ENCODE peak calls at places on chromosomes 4 and X, in nine cellular contexts. One of them, this sample, is unnamed.

GRCh38 chrX:34119122-34119521 is 13.0 kb downstream of the FAM47A start:
- DNase-seq in NCI-H2107: no peak
- DNase-seq in D341Med: no peak
- DNase-seq in HEK293T: no peak
- DNase-seq in B cell: no peak
- DNase-seq in DMS153: no peak
- DNase-seq in activated CD4-positive, CD25-positive, alpha-beta regulatory T cell treated with anti-CD3 and anti-CD28 coated beads, Interleukin-2, amount 50 U/mL, for 72 hours: no peak
- DNase-seq in stimulated activated CD4-positive, alpha-beta T cell treated with anti-CD3 and anti-CD28 coated beads, Interleukin-12 subunit alpha, Interleukin-12 subunit beta, amount 100 ng/mL, for 24 hours: no peak
- DNase-seq in transverse colon: no peak
- DNase-seq in this sample: no peak

GRCh38 chr4:124431663-124432192 is 280.8 kb downstream of the ANKRD50 start:
- DNase-seq in NCI-H2107: no peak
- DNase-seq in D341Med: no peak
- DNase-seq in HEK293T: no peak
- DNase-seq in B cell: no peak
- DNase-seq in DMS153: no peak
- DNase-seq in activated CD4-positive, CD25-positive, alpha-beta regulatory T cell treated with anti-CD3 and anti-CD28 coated beads, Interleukin-2, amount 50 U/mL, for 72 hours: no peak
- DNase-seq in stimulated activated CD4-positive, alpha-beta T cell treated with anti-CD3 and anti-CD28 coated beads, Interleukin-12 subunit alpha, Interleukin-12 subunit beta, amount 100 ng/mL, for 24 hours: no peak
- DNase-seq in transverse colon: no peak
- DNase-seq in this sample: no peak

GRCh38 chrX:143853488-143853887 is 30.4 kb upstream of the UBE2NL start:
- DNase-seq in NCI-H2107: no peak
- DNase-seq in D341Med: no peak
- DNase-seq in HEK293T: no peak
- DNase-seq in B cell: no peak
- DNase-seq in DMS153: no peak
- DNase-seq in activated CD4-positive, CD25-positive, alpha-beta regulatory T cell treated with anti-CD3 and anti-CD28 coated beads, Interleukin-2, amount 50 U/mL, for 72 hours: no peak
- DNase-seq in stimulated activated CD4-positive, alpha-beta T cell treated with anti-CD3 and anti-CD28 coated beads, Interleukin-12 subunit alpha, Interleukin-12 subunit beta, amount 100 ng/mL, for 24 hours: no peak
- DNase-seq in transverse colon: no peak
- DNase-seq in this sample: no peak

GRCh38 chr4:2263701-2264321 is 1.9 kb upstream of the MXD4 start:
- DNase-seq in NCI-H2107: no peak
- DNase-seq in D341Med: no peak
- DNase-seq in HEK293T: no peak
- DNase-seq in B cell: no peak
- DNase-seq in DMS153: no peak
- DNase-seq in activated CD4-positive, CD25-positive, alpha-beta regulatory T cell treated with anti-CD3 and anti-CD28 coated beads, Interleukin-2, amount 50 U/mL, for 72 hours: no peak
- DNase-seq in stimulated activated CD4-positive, alpha-beta T cell treated with anti-CD3 and anti-CD28 coated beads, Interleukin-12 subunit alpha, Interleukin-12 subunit beta, amount 100 ng/mL, for 24 hours: no peak
- DNase-seq in transverse colon: no peak
- DNase-seq in this sample: no peak

GRCh38 chr4:16676247-16676646 is 222.2 kb downstream of the LDB2 start:
- DNase-seq in NCI-H2107: no peak
- DNase-seq in D341Med: no peak
- DNase-seq in HEK293T: no peak
- DNase-seq in B cell: no peak
- DNase-seq in DMS153: no peak
- DNase-seq in activated CD4-positive, CD25-positive, alpha-beta regulatory T cell treated with anti-CD3 and anti-CD28 coated beads, Interleukin-2, amount 50 U/mL, for 72 hours: no peak
- DNase-seq in stimulated activated CD4-positive, alpha-beta T cell treated with anti-CD3 and anti-CD28 coated beads, Interleukin-12 subunit alpha, Interleukin-12 subunit beta, amount 100 ng/mL, for 24 hours: no peak
- DNase-seq in transverse colon: no peak
- DNase-seq in this sample: no peak

GRCh38 chr4:164977243-164978164 is at the start of gene TRIM61:
- DNase-seq in NCI-H2107: no peak
- DNase-seq in D341Med: no peak
- DNase-seq in HEK293T: no peak
- DNase-seq in B cell: peak
- DNase-seq in DMS153: no peak
- DNase-seq in activated CD4-positive, CD25-positive, alpha-beta regulatory T cell treated with anti-CD3 and anti-CD28 coated beads, Interleukin-2, amount 50 U/mL, for 72 hours: peak
- DNase-seq in stimulated activated CD4-positive, alpha-beta T cell treated with anti-CD3 and anti-CD28 coated beads, Interleukin-12 subunit alpha, Interleukin-12 subunit beta, amount 100 ng/mL, for 24 hours: peak
- DNase-seq in transverse colon: peak
- DNase-seq in this sample: peak

GRCh38 chrX:119552508-119552907 is 12.7 kb downstream of the STEEP1 start:
- DNase-seq in NCI-H2107: no peak
- DNase-seq in D341Med: no peak
- DNase-seq in HEK293T: no peak
- DNase-seq in B cell: no peak
- DNase-seq in DMS153: no peak
- DNase-seq in activated CD4-positive, CD25-positive, alpha-beta regulatory T cell treated with anti-CD3 and anti-CD28 coated beads, Interleukin-2, amount 50 U/mL, for 72 hours: no peak
- DNase-seq in stimulated activated CD4-positive, alpha-beta T cell treated with anti-CD3 and anti-CD28 coated beads, Interleukin-12 subunit alpha, Interleukin-12 subunit beta, amount 100 ng/mL, for 24 hours: no peak
- DNase-seq in transverse colon: no peak
- DNase-seq in this sample: no peak

GRCh38 chr4:84634961-84635360 is 52.0 kb downstream of the CDS1 start:
- DNase-seq in NCI-H2107: no peak
- DNase-seq in D341Med: no peak
- DNase-seq in HEK293T: no peak
- DNase-seq in B cell: no peak
- DNase-seq in DMS153: no peak
- DNase-seq in activated CD4-positive, CD25-positive, alpha-beta regulatory T cell treated with anti-CD3 and anti-CD28 coated beads, Interleukin-2, amount 50 U/mL, for 72 hours: no peak
- DNase-seq in stimulated activated CD4-positive, alpha-beta T cell treated with anti-CD3 and anti-CD28 coated beads, Interleukin-12 subunit alpha, Interleukin-12 subunit beta, amount 100 ng/mL, for 24 hours: no peak
- DNase-seq in transverse colon: no peak
- DNase-seq in this sample: no peak

GRCh38 chr4:174107749-174108354 is 175.6 kb downstream of the FBXO8 start:
- DNase-seq in NCI-H2107: no peak
- DNase-seq in D341Med: no peak
- DNase-seq in HEK293T: no peak
- DNase-seq in B cell: no peak
- DNase-seq in DMS153: no peak
- DNase-seq in activated CD4-positive, CD25-positive, alpha-beta regulatory T cell treated with anti-CD3 and anti-CD28 coated beads, Interleukin-2, amount 50 U/mL, for 72 hours: no peak
- DNase-seq in stimulated activated CD4-positive, alpha-beta T cell treated with anti-CD3 and anti-CD28 coated beads, Interleukin-12 subunit alpha, Interleukin-12 subunit beta, amount 100 ng/mL, for 24 hours: no peak
- DNase-seq in transverse colon: no peak
- DNase-seq in this sample: no peak

GRCh38 chr4:188976644-188977115 is 837.4 kb downstream of the TRIML1 start:
- DNase-seq in NCI-H2107: peak
- DNase-seq in D341Med: no peak
- DNase-seq in HEK293T: peak
- DNase-seq in B cell: no peak
- DNase-seq in DMS153: peak
- DNase-seq in activated CD4-positive, CD25-positive, alpha-beta regulatory T cell treated with anti-CD3 and anti-CD28 coated beads, Interleukin-2, amount 50 U/mL, for 72 hours: no peak
- DNase-seq in stimulated activated CD4-positive, alpha-beta T cell treated with anti-CD3 and anti-CD28 coated beads, Interleukin-12 subunit alpha, Interleukin-12 subunit beta, amount 100 ng/mL, for 24 hours: no peak
- DNase-seq in transverse colon: no peak
- DNase-seq in this sample: peak

GRCh38 chr4:151688003-151688784 is 72.6 kb downstream of the GATB start:
- DNase-seq in NCI-H2107: no peak
- DNase-seq in D341Med: no peak
- DNase-seq in HEK293T: no peak
- DNase-seq in B cell: no peak
- DNase-seq in DMS153: no peak
- DNase-seq in activated CD4-positive, CD25-positive, alpha-beta regulatory T cell treated with anti-CD3 and anti-CD28 coated beads, Interleukin-2, amount 50 U/mL, for 72 hours: no peak
- DNase-seq in stimulated activated CD4-positive, alpha-beta T cell treated with anti-CD3 and anti-CD28 coated beads, Interleukin-12 subunit alpha, Interleukin-12 subunit beta, amount 100 ng/mL, for 24 hours: no peak
- DNase-seq in transverse colon: no peak
- DNase-seq in this sample: no peak

GRCh38 chr4:138910914-138911336 is 104.7 kb upstream of the NOCT start:
- DNase-seq in NCI-H2107: peak
- DNase-seq in D341Med: no peak
- DNase-seq in HEK293T: peak
- DNase-seq in B cell: no peak
- DNase-seq in DMS153: peak
- DNase-seq in activated CD4-positive, CD25-positive, alpha-beta regulatory T cell treated with anti-CD3 and anti-CD28 coated beads, Interleukin-2, amount 50 U/mL, for 72 hours: no peak
- DNase-seq in stimulated activated CD4-positive, alpha-beta T cell treated with anti-CD3 and anti-CD28 coated beads, Interleukin-12 subunit alpha, Interleukin-12 subunit beta, amount 100 ng/mL, for 24 hours: no peak
- DNase-seq in transverse colon: peak
- DNase-seq in this sample: peak

GRCh38 chr4:26464420-26465095 is 25.7 kb downstream of the CCKAR start:
- DNase-seq in NCI-H2107: no peak
- DNase-seq in D341Med: no peak
- DNase-seq in HEK293T: no peak
- DNase-seq in B cell: no peak
- DNase-seq in DMS153: no peak
- DNase-seq in activated CD4-positive, CD25-positive, alpha-beta regulatory T cell treated with anti-CD3 and anti-CD28 coated beads, Interleukin-2, amount 50 U/mL, for 72 hours: no peak
- DNase-seq in stimulated activated CD4-positive, alpha-beta T cell treated with anti-CD3 and anti-CD28 coated beads, Interleukin-12 subunit alpha, Interleukin-12 subunit beta, amount 100 ng/mL, for 24 hours: no peak
- DNase-seq in transverse colon: no peak
- DNase-seq in this sample: no peak

GRCh38 chrX:139750390-139750789 is 42.4 kb upstream of the MCF2 start:
- DNase-seq in NCI-H2107: no peak
- DNase-seq in D341Med: no peak
- DNase-seq in HEK293T: no peak
- DNase-seq in B cell: no peak
- DNase-seq in DMS153: no peak
- DNase-seq in activated CD4-positive, CD25-positive, alpha-beta regulatory T cell treated with anti-CD3 and anti-CD28 coated beads, Interleukin-2, amount 50 U/mL, for 72 hours: no peak
- DNase-seq in stimulated activated CD4-positive, alpha-beta T cell treated with anti-CD3 and anti-CD28 coated beads, Interleukin-12 subunit alpha, Interleukin-12 subunit beta, amount 100 ng/mL, for 24 hours: no peak
- DNase-seq in transverse colon: no peak
- DNase-seq in this sample: no peak

GRCh38 chrX:6729581-6729980 is 194.7 kb upstream of the VCX3A start:
- DNase-seq in NCI-H2107: no peak
- DNase-seq in D341Med: no peak
- DNase-seq in HEK293T: no peak
- DNase-seq in B cell: no peak
- DNase-seq in DMS153: no peak
- DNase-seq in activated CD4-positive, CD25-positive, alpha-beta regulatory T cell treated with anti-CD3 and anti-CD28 coated beads, Interleukin-2, amount 50 U/mL, for 72 hours: no peak
- DNase-seq in stimulated activated CD4-positive, alpha-beta T cell treated with anti-CD3 and anti-CD28 coated beads, Interleukin-12 subunit alpha, Interleukin-12 subunit beta, amount 100 ng/mL, for 24 hours: no peak
- DNase-seq in transverse colon: no peak
- DNase-seq in this sample: no peak

GRCh38 chr4:9600246-9600645 is 156.0 kb downstream of the DEFB131A start:
- DNase-seq in NCI-H2107: no peak
- DNase-seq in D341Med: no peak
- DNase-seq in HEK293T: no peak
- DNase-seq in B cell: no peak
- DNase-seq in DMS153: no peak
- DNase-seq in activated CD4-positive, CD25-positive, alpha-beta regulatory T cell treated with anti-CD3 and anti-CD28 coated beads, Interleukin-2, amount 50 U/mL, for 72 hours: no peak
- DNase-seq in stimulated activated CD4-positive, alpha-beta T cell treated with anti-CD3 and anti-CD28 coated beads, Interleukin-12 subunit alpha, Interleukin-12 subunit beta, amount 100 ng/mL, for 24 hours: no peak
- DNase-seq in transverse colon: no peak
- DNase-seq in this sample: no peak

GRCh38 chr4:3702551-3703221 is 63.5 kb upstream of the ADRA2C start:
- DNase-seq in NCI-H2107: no peak
- DNase-seq in D341Med: no peak
- DNase-seq in HEK293T: no peak
- DNase-seq in B cell: no peak
- DNase-seq in DMS153: no peak
- DNase-seq in activated CD4-positive, CD25-positive, alpha-beta regulatory T cell treated with anti-CD3 and anti-CD28 coated beads, Interleukin-2, amount 50 U/mL, for 72 hours: no peak
- DNase-seq in stimulated activated CD4-positive, alpha-beta T cell treated with anti-CD3 and anti-CD28 coated beads, Interleukin-12 subunit alpha, Interleukin-12 subunit beta, amount 100 ng/mL, for 24 hours: no peak
- DNase-seq in transverse colon: no peak
- DNase-seq in this sample: no peak

GRCh38 chr4:55507612-55508011 is 39.1 kb downstream of the CLOCK start:
- DNase-seq in NCI-H2107: no peak
- DNase-seq in D341Med: no peak
- DNase-seq in HEK293T: no peak
- DNase-seq in B cell: no peak
- DNase-seq in DMS153: no peak
- DNase-seq in activated CD4-positive, CD25-positive, alpha-beta regulatory T cell treated with anti-CD3 and anti-CD28 coated beads, Interleukin-2, amount 50 U/mL, for 72 hours: no peak
- DNase-seq in stimulated activated CD4-positive, alpha-beta T cell treated with anti-CD3 and anti-CD28 coated beads, Interleukin-12 subunit alpha, Interleukin-12 subunit beta, amount 100 ng/mL, for 24 hours: no peak
- DNase-seq in transverse colon: no peak
- DNase-seq in this sample: no peak

GRCh38 chr4:103318327-103318726 is 120.2 kb upstream of the CENPE start:
- DNase-seq in NCI-H2107: no peak
- DNase-seq in D341Med: no peak
- DNase-seq in HEK293T: no peak
- DNase-seq in B cell: no peak
- DNase-seq in DMS153: no peak
- DNase-seq in activated CD4-positive, CD25-positive, alpha-beta regulatory T cell treated with anti-CD3 and anti-CD28 coated beads, Interleukin-2, amount 50 U/mL, for 72 hours: no peak
- DNase-seq in stimulated activated CD4-positive, alpha-beta T cell treated with anti-CD3 and anti-CD28 coated beads, Interleukin-12 subunit alpha, Interleukin-12 subunit beta, amount 100 ng/mL, for 24 hours: no peak
- DNase-seq in transverse colon: no peak
- DNase-seq in this sample: no peak

GRCh38 chr4:54152846-54153600 is 53.1 kb downstream of the GSX2 start:
- DNase-seq in NCI-H2107: no peak
- DNase-seq in D341Med: no peak
- DNase-seq in HEK293T: no peak
- DNase-seq in B cell: no peak
- DNase-seq in DMS153: no peak
- DNase-seq in activated CD4-positive, CD25-positive, alpha-beta regulatory T cell treated with anti-CD3 and anti-CD28 coated beads, Interleukin-2, amount 50 U/mL, for 72 hours: no peak
- DNase-seq in stimulated activated CD4-positive, alpha-beta T cell treated with anti-CD3 and anti-CD28 coated beads, Interleukin-12 subunit alpha, Interleukin-12 subunit beta, amount 100 ng/mL, for 24 hours: no peak
- DNase-seq in transverse colon: no peak
- DNase-seq in this sample: no peak

GRCh38 chrX:48471504-48471903 is 1.4 kb upstream of the SLC38A5 start:
- DNase-seq in NCI-H2107: no peak
- DNase-seq in D341Med: no peak
- DNase-seq in HEK293T: no peak
- DNase-seq in B cell: no peak
- DNase-seq in DMS153: no peak
- DNase-seq in activated CD4-positive, CD25-positive, alpha-beta regulatory T cell treated with anti-CD3 and anti-CD28 coated beads, Interleukin-2, amount 50 U/mL, for 72 hours: no peak
- DNase-seq in stimulated activated CD4-positive, alpha-beta T cell treated with anti-CD3 and anti-CD28 coated beads, Interleukin-12 subunit alpha, Interleukin-12 subunit beta, amount 100 ng/mL, for 24 hours: no peak
- DNase-seq in transverse colon: no peak
- DNase-seq in this sample: no peak

GRCh38 chr4:189124149-189124758 is 816.4 kb upstream of the FRG1 start:
- DNase-seq in NCI-H2107: peak
- DNase-seq in D341Med: peak
- DNase-seq in HEK293T: peak
- DNase-seq in B cell: no peak
- DNase-seq in DMS153: no peak
- DNase-seq in activated CD4-positive, CD25-positive, alpha-beta regulatory T cell treated with anti-CD3 and anti-CD28 coated beads, Interleukin-2, amount 50 U/mL, for 72 hours: no peak
- DNase-seq in stimulated activated CD4-positive, alpha-beta T cell treated with anti-CD3 and anti-CD28 coated beads, Interleukin-12 subunit alpha, Interleukin-12 subunit beta, amount 100 ng/mL, for 24 hours: no peak
- DNase-seq in transverse colon: no peak
- DNase-seq in this sample: peak

GRCh38 chr4:122783301-122784215 is 43.1 kb upstream of the FGF2 start:
- DNase-seq in NCI-H2107: no peak
- DNase-seq in D341Med: no peak
- DNase-seq in HEK293T: no peak
- DNase-seq in B cell: no peak
- DNase-seq in DMS153: no peak
- DNase-seq in activated CD4-positive, CD25-positive, alpha-beta regulatory T cell treated with anti-CD3 and anti-CD28 coated beads, Interleukin-2, amount 50 U/mL, for 72 hours: no peak
- DNase-seq in stimulated activated CD4-positive, alpha-beta T cell treated with anti-CD3 and anti-CD28 coated beads, Interleukin-12 subunit alpha, Interleukin-12 subunit beta, amount 100 ng/mL, for 24 hours: no peak
- DNase-seq in transverse colon: peak
- DNase-seq in this sample: no peak

GRCh38 chr4:85151786-85152185 is 185.3 kb upstream of the WDFY3 start:
- DNase-seq in NCI-H2107: no peak
- DNase-seq in D341Med: no peak
- DNase-seq in HEK293T: no peak
- DNase-seq in B cell: no peak
- DNase-seq in DMS153: no peak
- DNase-seq in activated CD4-positive, CD25-positive, alpha-beta regulatory T cell treated with anti-CD3 and anti-CD28 coated beads, Interleukin-2, amount 50 U/mL, for 72 hours: no peak
- DNase-seq in stimulated activated CD4-positive, alpha-beta T cell treated with anti-CD3 and anti-CD28 coated beads, Interleukin-12 subunit alpha, Interleukin-12 subunit beta, amount 100 ng/mL, for 24 hours: no peak
- DNase-seq in transverse colon: no peak
- DNase-seq in this sample: no peak

GRCh38 chrX:121871122-121871521 is 823.7 kb downstream of the GLUD2 start:
- DNase-seq in NCI-H2107: no peak
- DNase-seq in D341Med: no peak
- DNase-seq in HEK293T: no peak
- DNase-seq in B cell: no peak
- DNase-seq in DMS153: no peak
- DNase-seq in activated CD4-positive, CD25-positive, alpha-beta regulatory T cell treated with anti-CD3 and anti-CD28 coated beads, Interleukin-2, amount 50 U/mL, for 72 hours: no peak
- DNase-seq in stimulated activated CD4-positive, alpha-beta T cell treated with anti-CD3 and anti-CD28 coated beads, Interleukin-12 subunit alpha, Interleukin-12 subunit beta, amount 100 ng/mL, for 24 hours: no peak
- DNase-seq in transverse colon: no peak
- DNase-seq in this sample: no peak

GRCh38 chrX:93985621-93986020 is 311.6 kb downstream of the FAM133A start:
- DNase-seq in NCI-H2107: no peak
- DNase-seq in D341Med: peak
- DNase-seq in HEK293T: no peak
- DNase-seq in B cell: no peak
- DNase-seq in DMS153: no peak
- DNase-seq in activated CD4-positive, CD25-positive, alpha-beta regulatory T cell treated with anti-CD3 and anti-CD28 coated beads, Interleukin-2, amount 50 U/mL, for 72 hours: no peak
- DNase-seq in stimulated activated CD4-positive, alpha-beta T cell treated with anti-CD3 and anti-CD28 coated beads, Interleukin-12 subunit alpha, Interleukin-12 subunit beta, amount 100 ng/mL, for 24 hours: no peak
- DNase-seq in transverse colon: no peak
- DNase-seq in this sample: no peak

GRCh38 chr4:75831856-75832405 is 70.3 kb downstream of the PPEF2 start:
- DNase-seq in NCI-H2107: peak
- DNase-seq in D341Med: no peak
- DNase-seq in HEK293T: no peak
- DNase-seq in B cell: no peak
- DNase-seq in DMS153: peak
- DNase-seq in activated CD4-positive, CD25-positive, alpha-beta regulatory T cell treated with anti-CD3 and anti-CD28 coated beads, Interleukin-2, amount 50 U/mL, for 72 hours: no peak
- DNase-seq in stimulated activated CD4-positive, alpha-beta T cell treated with anti-CD3 and anti-CD28 coated beads, Interleukin-12 subunit alpha, Interleukin-12 subunit beta, amount 100 ng/mL, for 24 hours: no peak
- DNase-seq in transverse colon: peak
- DNase-seq in this sample: no peak

GRCh38 chrX:21738145-21738949 is 19.6 kb downstream of the SMPX start:
- DNase-seq in NCI-H2107: peak
- DNase-seq in D341Med: no peak
- DNase-seq in HEK293T: peak
- DNase-seq in B cell: no peak
- DNase-seq in DMS153: peak
- DNase-seq in activated CD4-positive, CD25-positive, alpha-beta regulatory T cell treated with anti-CD3 and anti-CD28 coated beads, Interleukin-2, amount 50 U/mL, for 72 hours: no peak
- DNase-seq in stimulated activated CD4-positive, alpha-beta T cell treated with anti-CD3 and anti-CD28 coated beads, Interleukin-12 subunit alpha, Interleukin-12 subunit beta, amount 100 ng/mL, for 24 hours: no peak
- DNase-seq in transverse colon: no peak
- DNase-seq in this sample: peak

GRCh38 chr4:185914583-185915199 is 102.7 kb upstream of the SORBS2 start:
- DNase-seq in NCI-H2107: no peak
- DNase-seq in D341Med: no peak
- DNase-seq in HEK293T: no peak
- DNase-seq in B cell: no peak
- DNase-seq in DMS153: no peak
- DNase-seq in activated CD4-positive, CD25-positive, alpha-beta regulatory T cell treated with anti-CD3 and anti-CD28 coated beads, Interleukin-2, amount 50 U/mL, for 72 hours: no peak
- DNase-seq in stimulated activated CD4-positive, alpha-beta T cell treated with anti-CD3 and anti-CD28 coated beads, Interleukin-12 subunit alpha, Interleukin-12 subunit beta, amount 100 ng/mL, for 24 hours: no peak
- DNase-seq in transverse colon: no peak
- DNase-seq in this sample: no peak

GRCh38 chrX:23103546-23103945 is 103.8 kb downstream of the DDX53 start:
- DNase-seq in NCI-H2107: no peak
- DNase-seq in D341Med: no peak
- DNase-seq in HEK293T: no peak
- DNase-seq in B cell: no peak
- DNase-seq in DMS153: no peak
- DNase-seq in activated CD4-positive, CD25-positive, alpha-beta regulatory T cell treated with anti-CD3 and anti-CD28 coated beads, Interleukin-2, amount 50 U/mL, for 72 hours: no peak
- DNase-seq in stimulated activated CD4-positive, alpha-beta T cell treated with anti-CD3 and anti-CD28 coated beads, Interleukin-12 subunit alpha, Interleukin-12 subunit beta, amount 100 ng/mL, for 24 hours: no peak
- DNase-seq in transverse colon: no peak
- DNase-seq in this sample: no peak

GRCh38 chr4:73705056-73705432 is 35.3 kb upstream of the CXCL8 start:
- DNase-seq in NCI-H2107: no peak
- DNase-seq in D341Med: no peak
- DNase-seq in HEK293T: no peak
- DNase-seq in B cell: no peak
- DNase-seq in DMS153: no peak
- DNase-seq in activated CD4-positive, CD25-positive, alpha-beta regulatory T cell treated with anti-CD3 and anti-CD28 coated beads, Interleukin-2, amount 50 U/mL, for 72 hours: no peak
- DNase-seq in stimulated activated CD4-positive, alpha-beta T cell treated with anti-CD3 and anti-CD28 coated beads, Interleukin-12 subunit alpha, Interleukin-12 subunit beta, amount 100 ng/mL, for 24 hours: no peak
- DNase-seq in transverse colon: no peak
- DNase-seq in this sample: no peak